ENCODE peak calls at places on chromosome X, in ten cellular contexts. Y is choroid plexus epithelial cell; B is T-helper 17 cell; H is GF-D8; O is germinal center; L is endothelial cell; C is stimulated activated CD4-positive, alpha-beta T cell treated with anti-CD3 and anti-CD28 coated beads, Interleukin-12 subunit alpha, Interleukin-12 subunit beta, amount 100 ng/mL, for 4 hours; M is CD4-positive, alpha-beta T cell; R is cardiac septum; N is AG10803. I is an unnamed sample.
A peak's percentile ranks its signal among the peaks of the same experiment; 100 is the strongest.

GRCh38 chrX:106802063-106802387 is 448 bp upstream of the TBC1D8B start:
- DNase-seq in Y (no peak), B (no peak), H (no peak), O (no peak), L (no peak), C (no peak), M (no peak), R (no peak), N (no peak), I (no peak)

GRCh38 chrX:108537005-108537404 is 97.4 kb downstream of the COL4A5 start:
- DNase-seq in Y (peak; percentile 68), B (no peak), H (no peak), O (no peak), L (peak; percentile 24), C (no peak), M (no peak), R (no peak), N (peak; percentile 17), I (peak; percentile 52)

GRCh38 chrX:39893417-39894338 is 204.1 kb downstream of the BCOR start:
- DNase-seq in Y (no peak), B (no peak), H (no peak), O (no peak), L (no peak), C (no peak), M (no peak), R (no peak), N (no peak), I (no peak)

GRCh38 chrX:1491851-1492349 is 39.2 kb upstream of the ASMTL start:
- DNase-seq in Y (peak; percentile 11), B (no peak), H (no peak), O (peak; percentile 79), L (no peak), C (no peak), M (peak; percentile 21), R (no peak), N (no peak), I (no peak)

GRCh38 chrX:132614297-132614696 is 125.5 kb upstream of the MBNL3 start:
- DNase-seq in Y (peak; percentile 6), B (no peak), H (no peak), O (no peak), L (no peak), C (no peak), M (no peak), R (no peak), N (no peak), I (peak; percentile 9)

GRCh38 chrX:105651052-105651451 is 171.3 kb upstream of the NRK start:
- DNase-seq in Y (no peak), B (no peak), H (no peak), O (no peak), L (no peak), C (no peak), M (no peak), R (no peak), N (no peak), I (peak; percentile 62)

GRCh38 chrX:76148011-76148665 is 24.7 kb upstream of the PBDC1 start:
- DNase-seq in Y (peak; percentile 32), B (no peak), H (peak; percentile 16), O (no peak), L (no peak), C (no peak), M (no peak), R (no peak), N (peak; percentile 53), I (peak; percentile 51)

GRCh38 chrX:134813697-134814096 is 155.4 kb upstream of the PLAC1 start:
- DNase-seq in Y (no peak), B (no peak), H (no peak), O (no peak), L (no peak), C (no peak), M (no peak), R (no peak), N (peak; percentile 48), I (no peak)

GRCh38 chrX:46561931-46562721 is 11.4 kb upstream of the CHST7 start:
- DNase-seq in Y (no peak), B (no peak), H (no peak), O (peak; percentile 34), L (no peak), C (no peak), M (no peak), R (peak; percentile 62), N (no peak), I (no peak)

GRCh38 chrX:139085404-139085803 is 373.9 kb upstream of the FGF13 start:
- DNase-seq in Y (no peak), B (no peak), H (no peak), O (no peak), L (no peak), C (no peak), M (no peak), R (no peak), N (no peak), I (no peak)

GRCh38 chrX:150313514-150313913 is 49.6 kb upstream of the MAMLD1 start:
- DNase-seq in Y (no peak), B (no peak), H (no peak), O (no peak), L (no peak), C (no peak), M (no peak), R (no peak), N (no peak), I (no peak)

GRCh38 chrX:1394731-1395501 is 3.0 kb upstream of the SLC25A6 start:
- DNase-seq in Y (no peak), B (no peak), H (no peak), O (no peak), L (no peak), C (no peak), M (no peak), R (peak; percentile 66), N (peak; percentile 33), I (no peak)

I was measured in fibroblast of mammary gland.